ENCODE peak calls at places on chromosomes 1 and 21, in ten cellular contexts. J, I, X, A, O, N, Z, C, F and Q are unnamed samples. For H3K4me1 and H3K9me3, the result is how much of the 10 kb centered on the place peaks cover.

GRCh38 chr1:75134939-75135828 is 996 bp downstream of the LHX8 start:
- DNase-seq in I (no peak), C (peak), O (no peak), F (no peak), N (peak), A (no peak), X (peak), Z (no peak), J (peak), Q (no peak)

GRCh38 chr21:42002421-42002958 is 7.7 kb downstream of the ZBTB21 start:
- DNase-seq in F (peak), X (no peak), J (peak), O (no peak), C (peak), A (no peak), I (no peak), Z (no peak), N (no peak), Q (no peak)

GRCh38 chr1:165773324-165773965 is 4.8 kb upstream of the TMCO1 start:
- DNase-seq in O (no peak), C (peak), F (no peak), A (no peak), I (no peak), Z (no peak), N (no peak), X (no peak), J (peak), Q (no peak)

GRCh38 chr1:197841158-197841557 is 61.3 kb upstream of the C1orf53 start:
- DNase-seq in J (no peak), I (no peak), C (no peak), A (no peak), Z (no peak), F (no peak), X (no peak), N (no peak), O (no peak), Q (no peak)

GRCh38 chr21:16624468-16625102 is 888.3 kb upstream of the CXADR start:
- DNase-seq in O (no peak), J (no peak), X (no peak), N (peak), I (no peak), F (no peak), Z (no peak), C (no peak), A (no peak), Q (no peak)

GRCh38 chr1:29827237-29827750 is 591.0 kb downstream of the PTPRU start:
- DNase-seq in J (no peak), A (no peak), I (no peak), N (no peak), Z (no peak), C (no peak), F (peak), O (no peak), X (no peak), Q (no peak)

GRCh38 chr1:61432616-61433388 is 292.1 kb downstream of the TM2D1 start:
- DNase-seq in A (no peak), N (no peak), F (peak), I (no peak), O (no peak), X (no peak), J (peak), Z (no peak), C (no peak), Q (no peak)

GRCh38 chr21:31873696-31874599 is 1.1 kb downstream of the HUNK start:
- DNase-seq in I (peak), C (peak), O (peak), Z (peak), F (no peak), X (peak), J (peak), A (peak), N (peak), Q (peak)

GRCh38 chr1:203682401-203683383 is 56.1 kb downstream of the ATP2B4 start:
- DNase-seq in F (no peak), J (no peak), O (no peak), N (no peak), X (no peak), I (peak), C (no peak), A (no peak), Z (no peak), Q (no peak)

GRCh38 chr1:58895559-58896135 is 111.8 kb upstream of the JUN start:
- DNase-seq in Z (no peak), C (no peak), A (no peak), F (no peak), O (no peak), J (no peak), N (no peak), X (no peak), I (no peak), Q (peak)

GRCh38 chr1:158873141-158873540 is 42.0 kb downstream of the MNDA start:
- DNase-seq in F (no peak), C (no peak), I (no peak), X (no peak), O (no peak), Z (no peak), N (no peak), J (no peak), A (no peak), Q (no peak)

GRCh38 chr1:19391596-19391981 is 79.5 kb downstream of the SLC66A1 start:
- DNase-seq in J (no peak), O (no peak), A (no peak), C (no peak), Z (no peak), N (no peak), F (no peak), X (no peak), I (no peak), Q (no peak)

GRCh38 chr1:19390166-19390850 is 78.2 kb downstream of the SLC66A1 start:
- DNase-seq in Z (no peak), A (no peak), C (no peak), J (no peak), O (no peak), X (no peak), N (no peak), I (no peak), F (no peak), Q (no peak)

GRCh38 chr1:19390901-19391595 is 78.9 kb downstream of the SLC66A1 start:
- DNase-seq in O (peak), Z (peak), J (peak), F (peak), N (peak), A (peak), C (peak), I (peak), X (peak), Q (peak)

GRCh38 chr1:19387045-19387467 is 74.9 kb downstream of the SLC66A1 start:
- DNase-seq in A (no peak), X (no peak), Z (no peak), J (no peak), N (no peak), I (no peak), O (no peak), F (no peak), C (no peak), Q (no peak)

DNA sequence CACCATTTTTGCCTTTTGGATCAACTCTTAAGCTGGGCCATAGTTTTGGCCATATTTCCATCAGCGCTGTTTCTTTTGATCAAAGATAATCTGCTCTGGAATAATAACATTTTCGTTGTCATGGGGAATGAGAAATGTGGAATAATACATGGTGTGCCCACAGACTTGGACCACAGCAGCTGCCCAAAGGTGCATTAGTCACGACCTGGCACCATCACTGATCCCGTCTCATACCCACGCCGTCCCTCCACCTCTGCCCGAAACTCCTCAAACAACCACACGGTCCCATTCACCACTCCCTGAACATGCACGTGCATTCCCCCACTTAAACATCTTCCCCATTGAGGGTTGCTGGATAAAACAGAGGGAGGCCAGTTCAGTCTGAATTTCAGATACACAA is 76.9 kb downstream of the SLC66A1 start:
- DNase-seq in I (no peak), N (no peak), C (no peak), O (no peak), J (no peak), X (no peak), A (no peak), Z (no peak), F (no peak), Q (no peak)
- H3K4me1 ChIP-seq in I (under half), N (under half), C (under half), O (half or more), J (under half), X (under half), A (under half), Z (under half), F (half or more), Q (under half)

GRCh38 chr1:247147781-247148180 is 24.0 kb downstream of the ZNF124 start:
- DNase-seq in Z (no peak), N (no peak), F (no peak), I (no peak), O (no peak), C (no peak), A (no peak), X (no peak), J (no peak), Q (no peak)
- H3K9me3 ChIP-seq in Z (half or more), N (half or more), F (half or more), I (under half), O (half or more), C (under half), A (under half), X (under half), J (under half), Q (under half)

DNA sequence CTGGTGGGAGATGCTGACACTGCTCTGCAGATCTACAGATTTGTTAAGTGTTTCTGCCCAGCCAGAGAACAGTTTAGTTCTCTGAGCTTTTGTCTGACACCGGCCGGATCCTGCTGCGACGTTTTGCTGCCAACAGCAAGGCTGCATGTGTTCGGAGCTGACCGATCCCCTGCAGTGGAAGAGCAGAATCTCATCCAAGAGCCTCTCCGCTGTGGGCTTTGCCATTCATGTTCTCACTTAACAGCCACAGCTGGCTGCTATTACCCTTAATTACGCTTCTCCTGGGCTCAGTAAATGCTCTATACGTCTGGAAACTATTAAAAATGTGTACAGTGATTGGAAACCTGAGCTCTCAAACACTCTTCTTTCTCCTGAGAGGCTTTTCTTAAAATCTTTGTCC is 105.3 kb downstream of the BCAR3 start:
- DNase-seq in F (peak), N (peak), X (peak), Z (no peak), J (no peak), C (no peak), I (no peak), A (no peak), O (peak), Q (no peak)
- H3K4me1 ChIP-seq in F (under half), N (under half), X (under half), Z (half or more), J (under half), C (under half), I (under half), A (under half), O (half or more), Q (under half)

GRCh38 chr21:28272272-28272992 is 720.2 kb downstream of the LTN1 start:
- DNase-seq in C (no peak), N (no peak), F (no peak), Z (no peak), O (no peak), I (no peak), X (no peak), J (peak), A (no peak), Q (no peak)
- H3K9me3 ChIP-seq in C (under half), N (under half), F (under half), Z (under half), O (under half), I (under half), X (under half), J (under half), A (under half), Q (under half)

DNA sequence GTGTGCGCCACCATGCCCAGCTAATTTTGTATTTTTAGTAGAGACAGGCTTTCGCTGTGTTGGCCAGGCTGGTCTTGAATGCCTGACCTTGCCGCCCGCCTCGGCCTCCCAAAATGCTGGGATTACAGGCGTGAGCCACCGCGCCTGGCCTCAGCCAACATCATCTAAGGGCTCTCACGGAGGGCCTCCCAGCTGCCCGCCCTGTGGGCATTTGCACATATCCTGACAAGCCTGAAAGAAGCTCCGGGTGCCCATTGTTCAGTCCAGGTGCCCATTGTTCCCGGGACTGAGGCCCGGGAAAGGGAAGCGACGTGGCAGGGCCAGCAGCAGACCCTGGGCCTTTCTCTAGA is 1.5 kb upstream of the TMEM82 start:
- DNase-seq in A (no peak), O (no peak), I (no peak), J (no peak), C (no peak), N (no peak), Z (no peak), F (no peak), X (peak), Q (no peak)
- H3K4me1 ChIP-seq in A (under half), O (under half), I (half or more), J (under half), C (under half), N (under half), Z (under half), F (under half), X (under half), Q (under half)

DNA sequence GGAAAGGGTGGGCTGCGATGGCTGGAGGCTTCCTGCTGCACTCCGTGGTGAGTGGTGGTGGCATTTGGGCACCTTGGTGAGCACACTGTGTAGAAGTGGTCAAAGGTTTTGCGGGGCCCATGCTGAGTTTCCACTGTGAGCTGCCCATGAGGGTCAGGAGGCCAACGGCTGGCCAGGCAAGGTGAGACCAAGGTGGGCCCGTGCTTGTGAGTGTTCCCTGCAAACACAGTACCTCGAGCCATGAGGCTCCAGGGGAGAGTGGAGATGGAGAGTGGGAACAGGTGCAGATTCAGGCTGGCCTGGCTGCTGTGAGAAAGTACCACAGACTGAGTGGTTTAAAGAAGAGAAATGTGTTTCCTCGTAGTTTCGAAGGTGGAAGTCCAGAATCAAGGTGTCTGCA is 40.8 kb downstream of the AJAP1 start:
- DNase-seq in I (no peak), O (no peak), J (no peak), N (no peak), X (no peak), C (no peak), Z (no peak), A (no peak), F (no peak), Q (no peak)
- H3K9me3 ChIP-seq in I (under half), O (under half), J (under half), N (under half), X (under half), C (under half), Z (under half), A (under half), F (under half), Q (under half)

GRCh38 chr1:193249187-193249586 is 62.8 kb upstream of the B3GALT2 start:
- DNase-seq in F (no peak), X (no peak), O (no peak), Z (no peak), A (no peak), N (no peak), J (no peak), C (no peak), I (no peak), Q (no peak)
- H3K4me1 ChIP-seq in F (under half), X (under half), O (under half), Z (under half), A (under half), N (under half), J (under half), C (under half), I (under half), Q (under half)

DNA sequence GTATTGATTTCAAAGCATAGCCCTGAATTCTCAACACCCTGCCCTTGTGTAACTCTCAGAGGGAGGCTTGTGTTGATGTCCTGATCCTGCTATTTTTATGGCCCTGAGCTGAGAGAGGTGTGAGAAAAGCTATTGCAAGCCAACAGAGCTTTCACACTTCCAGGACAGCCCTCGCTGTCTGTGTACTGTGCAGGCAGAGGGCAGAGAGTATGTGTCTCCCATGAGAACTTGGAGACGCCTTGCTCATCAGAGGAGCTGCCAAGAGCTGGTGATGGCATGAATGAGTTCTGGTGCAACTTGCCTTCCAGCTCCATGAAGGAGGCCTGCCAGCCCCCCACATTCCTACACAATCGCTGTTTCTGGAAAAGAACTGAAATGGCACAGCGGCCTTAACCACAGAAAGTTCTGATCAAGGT is 144.1 kb upstream of the AJAP1 start:
- DNase-seq in C (no peak), A (no peak), X (no peak), J (no peak), O (no peak), I (no peak), N (no peak), Z (no peak), F (no peak), Q (no peak)
- H3K9me3 ChIP-seq in C (under half), A (under half), X (under half), J (under half), O (under half), I (under half), N (under half), Z (under half), F (under half), Q (under half)

DNA sequence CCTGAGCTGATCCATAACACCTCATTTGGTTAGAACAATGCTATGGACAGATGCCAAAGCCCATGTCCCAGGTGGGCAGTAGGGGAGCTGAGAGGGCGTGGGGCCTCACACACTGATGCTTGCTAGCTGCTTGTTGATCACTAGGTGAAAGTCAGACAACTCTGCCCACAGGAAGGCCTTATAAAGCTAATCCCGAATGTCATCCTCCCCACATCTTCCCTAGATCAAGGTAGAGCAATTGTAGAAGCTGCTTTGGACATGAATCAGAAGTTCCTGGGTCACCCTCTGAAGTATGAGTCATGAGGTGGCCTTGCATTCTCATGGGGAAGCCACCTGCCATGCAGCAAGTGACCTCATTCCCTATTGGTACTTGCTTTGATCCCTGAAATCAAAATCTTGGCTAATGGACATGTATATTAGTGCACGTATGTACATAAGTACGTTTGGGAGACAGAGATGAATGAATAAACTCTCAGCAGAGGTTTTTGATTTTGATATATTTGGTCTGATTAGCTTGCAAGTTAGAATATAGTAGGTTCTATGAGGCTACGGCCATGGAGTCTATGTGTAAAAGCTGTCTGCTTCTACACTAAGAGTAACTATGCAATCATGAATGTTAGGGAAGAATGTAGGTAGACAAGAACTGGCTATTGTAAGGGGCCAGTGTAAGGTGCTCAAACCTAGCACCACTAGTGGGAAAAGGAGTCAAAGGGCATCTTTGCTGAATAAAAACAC is 52.7 kb downstream of the ABCA4 start:
- DNase-seq in N (no peak), O (no peak), X (no peak), I (no peak), J (no peak), A (no peak), Z (no peak), F (no peak), C (peak), Q (no peak)
- H3K4me1 ChIP-seq in N (under half), O (half or more), X (under half), I (under half), J (under half), A (under half), Z (under half), F (under half), C (under half), Q (under half)

GRCh38 chr1:143680304-143680703 is 291.5 kb downstream of the FAM72C start:
- DNase-seq in N (no peak), Z (no peak), A (no peak), C (no peak), I (no peak), O (no peak), J (no peak), X (no peak), F (no peak), Q (no peak)
- H3K9me3 ChIP-seq in N (under half), Z (under half), A (under half), C (under half), I (under half), O (under half), J (under half), X (under half), F (under half), Q (under half)